ENCODE peak calls at places on chromosomes 6 and 20, in five cellular contexts. R is suprapubic skin; Y is CD4-positive, alpha-beta T cell; S is heart right ventricle; F is aorta. M is an unnamed sample. For H3K27me3 and H3K9me3, the result is how much of the 10 kb centered on the place peaks cover.

GRCh38 chr6:81451787-81452186 is 300.7 kb downstream of the TENT5A start:
- DNase-seq in R (no peak), Y (no peak), S (no peak), F (no peak), M (no peak)

GRCh38 chr6:31680841-31681671 is at the start of gene LY6G5C:
- DNase-seq in R (peak), Y (peak), S (peak), F (peak), M (peak)

GRCh38 chr6:2990179-2990931 is 9.3 kb upstream of the NQO2 start:
- DNase-seq in R (no peak), Y (no peak), S (peak), F (no peak), M (no peak)

GRCh38 chr6:7899046-7899888 is 11.3 kb downstream of the TXNDC5 start:
- DNase-seq in R (no peak), Y (no peak), S (no peak), F (no peak), M (no peak)

GRCh38 chr20:52800734-52801627 is 171.2 kb upstream of the TSHZ2 start:
- DNase-seq in R (no peak), Y (no peak), S (no peak), F (no peak), M (no peak)

GRCh38 chr6:40892223-40892622 is 146.8 kb downstream of the UNC5CL start:
- DNase-seq in R (no peak), Y (no peak), S (no peak), F (no peak), M (no peak)

GRCh38 chr6:23091795-23092194 is 522.4 kb downstream of the HDGFL1 start:
- DNase-seq in R (no peak), Y (no peak), S (no peak), F (no peak), M (no peak)

GRCh38 chr6:170584181-170584953 is at the start of gene PDCD2:
- DNase-seq in R (peak), Y (peak), S (peak), F (peak), M (peak)

GRCh38 chr20:17767624-17768023 is 67.9 kb downstream of the BANF2 start:
- DNase-seq in R (no peak), Y (no peak), S (no peak), F (no peak), M (no peak)

GRCh38 chr6:57275384-57275783 is 42.0 kb upstream of the PRIM2 start:
- DNase-seq in R (no peak), Y (no peak), S (no peak), F (no peak), M (no peak)

GRCh38 chr20:44056010-44056698 is 130.8 kb downstream of the JPH2 start:
- DNase-seq in R (no peak), Y (peak), S (no peak), F (no peak), M (no peak)

GRCh38 chr20:37579091-37579490 is 51.4 kb upstream of the BLCAP start:
- DNase-seq in R (no peak), Y (no peak), S (no peak), F (no peak), M (no peak)

GRCh38 chr6:147301070-147301469 is 96.9 kb downstream of the STXBP5 start:
- DNase-seq in R (no peak), Y (no peak), S (no peak), F (no peak), M (no peak)

GRCh38 chr6:50718058-50718457 is 4.7 kb downstream of the TFAP2D start:
- DNase-seq in R (no peak), Y (no peak), S (no peak), F (no peak), M (no peak)

GRCh38 chr20:57309544-57310115 is 20.0 kb upstream of the SPO11 start:
- DNase-seq in R (peak), Y (no peak), S (no peak), F (no peak), M (no peak)

DNA sequence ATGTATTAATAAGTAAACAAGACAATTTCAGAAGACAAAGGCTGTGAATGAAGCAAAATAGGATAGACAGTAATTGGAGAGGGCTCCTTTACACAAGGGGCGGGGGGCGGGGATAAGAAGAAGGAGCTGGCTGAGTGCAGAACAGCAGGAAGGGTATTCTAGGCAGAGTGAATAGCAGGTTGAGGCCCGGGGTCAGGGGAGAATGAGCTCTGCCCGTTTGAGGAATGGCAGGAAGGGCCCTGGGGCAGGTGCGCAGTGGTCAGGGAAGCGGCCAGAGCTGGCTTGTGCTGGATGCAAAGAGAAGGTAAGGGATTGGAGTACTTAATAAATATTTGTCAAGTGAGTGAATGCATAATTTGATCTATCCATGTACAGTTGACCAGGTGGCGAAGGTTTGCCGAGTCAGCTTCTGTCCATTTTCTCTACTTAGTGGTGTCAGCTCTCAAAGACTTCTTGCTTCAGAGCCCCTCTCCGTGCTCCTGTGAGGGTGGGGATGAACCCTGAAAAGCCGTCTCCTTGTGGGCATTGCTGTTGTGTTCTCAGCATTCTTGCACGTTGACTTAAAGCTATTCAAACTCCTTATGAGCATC is 104.9 kb downstream of the EDN3 start:
- DNase-seq in R (no peak), Y (no peak), S (no peak), F (no peak), M (no peak)
- H3K27me3 ChIP-seq in R (half or more), Y (under half), S (half or more), F (under half), M (under half)

GRCh38 chr6:66094615-66095014 is 387.6 kb upstream of the EYS start:
- DNase-seq in R (peak), Y (no peak), S (no peak), F (peak), M (no peak)
- H3K9me3 ChIP-seq in R (under half), Y (under half), S (under half), F (under half), M (under half)

GRCh38 chr20:61900376-61901293 is 165.0 kb downstream of the TAF4 start:
- DNase-seq in R (no peak), Y (no peak), S (no peak), F (no peak), M (no peak)

GRCh38 chr20:61902213-61902869 is 163.3 kb downstream of the TAF4 start:
- DNase-seq in R (no peak), Y (no peak), S (no peak), F (no peak), M (no peak)

GRCh38 chr20:61899971-61900370 is 165.7 kb downstream of the TAF4 start:
- DNase-seq in R (no peak), Y (no peak), S (no peak), F (no peak), M (peak)

GRCh38 chr20:61903575-61904340 is 161.9 kb downstream of the TAF4 start:
- DNase-seq in R (no peak), Y (no peak), S (no peak), F (no peak), M (no peak)

GRCh38 chr20:61901421-61902212 is 164.1 kb downstream of the TAF4 start:
- DNase-seq in R (no peak), Y (no peak), S (no peak), F (no peak), M (no peak)
- H3K27me3 ChIP-seq in R (half or more), Y (under half), S (under half), F (under half), M (under half)

DNA sequence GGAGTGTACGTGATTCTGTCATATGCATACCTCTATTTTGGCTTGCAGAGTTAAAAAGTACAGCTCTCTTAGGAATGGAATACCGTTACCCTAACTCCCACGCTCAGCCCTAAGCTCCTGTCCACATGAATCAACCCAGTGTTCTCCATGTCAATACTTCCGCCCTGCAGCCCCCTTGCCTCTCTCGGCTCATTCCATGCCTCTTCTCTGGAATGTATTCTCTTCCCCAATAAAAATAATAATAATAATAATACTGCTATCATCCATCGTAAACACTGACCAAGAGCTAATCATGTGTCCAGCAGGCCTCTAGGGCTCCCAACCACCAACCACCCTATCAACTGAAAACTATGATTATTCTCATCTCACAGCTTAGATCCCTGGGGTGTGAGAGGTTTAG is 100.6 kb downstream of the PREX1 start:
- DNase-seq in R (no peak), Y (no peak), S (no peak), F (no peak), M (no peak)
- H3K9me3 ChIP-seq in R (under half), Y (under half), S (under half), F (under half), M (under half)

GRCh38 chr20:46049190-46049589 is 20.2 kb downstream of the SLC12A5 start:
- DNase-seq in R (no peak), Y (no peak), S (no peak), F (no peak), M (no peak)
- H3K27me3 ChIP-seq in R (under half), Y (under half), S (under half), F (under half), M (under half)

DNA sequence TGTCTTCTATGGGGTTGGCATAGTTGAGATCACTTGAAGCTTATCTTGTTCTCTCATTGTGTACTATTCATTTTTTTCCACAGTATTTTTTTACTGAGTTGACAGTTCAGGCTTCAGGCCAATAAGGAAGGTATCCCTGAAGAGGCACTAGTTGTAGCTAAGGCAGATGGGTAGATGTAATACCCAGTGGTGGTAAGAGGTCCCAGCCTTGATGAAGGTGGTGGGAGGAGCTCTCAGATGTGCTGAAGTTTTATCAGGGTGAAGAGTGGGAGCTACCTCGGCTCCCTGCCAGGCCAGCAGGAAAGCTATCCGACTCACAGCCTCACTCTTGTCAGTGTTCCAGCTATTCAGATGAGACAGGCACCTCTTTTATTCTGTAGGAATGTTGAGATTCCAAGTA is 87.7 kb upstream of the UFL1 start:
- DNase-seq in R (no peak), Y (no peak), S (no peak), F (no peak), M (no peak)
- H3K9me3 ChIP-seq in R (under half), Y (under half), S (under half), F (under half), M (under half)

DNA sequence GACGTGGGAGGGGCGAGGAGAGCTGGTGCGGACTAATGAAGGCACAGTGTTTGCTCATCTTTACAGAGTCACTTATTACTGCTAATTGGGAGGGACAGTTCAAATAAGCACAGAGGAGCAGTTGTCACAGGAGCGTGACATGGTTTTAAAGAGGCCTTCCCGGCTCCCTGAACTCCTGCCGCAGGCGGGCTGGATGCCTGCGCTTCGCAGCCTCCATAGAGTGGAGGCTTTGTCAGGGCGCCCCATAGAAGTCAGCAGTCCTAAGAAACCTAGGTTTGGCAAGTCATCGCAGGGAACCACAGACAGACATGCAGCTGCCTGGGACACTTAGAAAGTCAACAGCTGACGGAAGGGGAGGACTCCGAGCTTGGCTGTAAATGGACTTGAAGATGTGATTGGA is 149.6 kb downstream of the LINC00237 start:
- DNase-seq in R (no peak), Y (no peak), S (no peak), F (no peak), M (no peak)
- H3K27me3 ChIP-seq in R (under half), Y (under half), S (under half), F (under half), M (under half)

GRCh38 chr20:49290608-49291191 is 12.8 kb upstream of the ZNFX1 start:
- DNase-seq in R (no peak), Y (no peak), S (no peak), F (no peak), M (no peak)
- H3K9me3 ChIP-seq in R (under half), Y (under half), S (under half), F (under half), M (under half)

GRCh38 chr20:54170026-54170471 is 3.7 kb downstream of the CYP24A1 start:
- DNase-seq in R (no peak), Y (no peak), S (no peak), F (no peak), M (no peak)
- H3K27me3 ChIP-seq in R (half or more), Y (half or more), S (half or more), F (under half), M (under half)